ENCODE peak calls at places on chromosomes 2 and 18, in six cellular contexts. A is KBM-7, U is HFFc6, V is left ventricle myocardium inferior, S is HepG2, J is nucleus accumbens. Q is an unnamed sample.

GRCh38 chr2:179020156-179020750 is 29.7 kb downstream of the CCDC141 start:
- DNase-seq in V (no peak), A (peak; percentile 13), J (no peak), S (peak; percentile 44), U (no peak), Q (no peak)

GRCh38 chr2:67240507-67240906 is 156.6 kb upstream of the ETAA1 start:
- DNase-seq in S (no peak), A (no peak), V (no peak), U (peak; percentile 5), J (no peak), Q (no peak)

GRCh38 chr2:151928380-151928779 is 100.2 kb upstream of the ARL5A start:
- DNase-seq in J (no peak), A (no peak), U (no peak), V (no peak), S (peak; percentile 23), Q (no peak)

GRCh38 chr2:85864654-85865053 is 24.1 kb downstream of the ST3GAL5 start:
- DNase-seq in A (no peak), V (no peak), U (no peak), S (no peak), J (no peak), Q (no peak)

GRCh38 chr2:100730290-100730868 is 89.6 kb upstream of the NPAS2 start:
- DNase-seq in V (peak; percentile 61), U (peak; percentile 64), J (no peak), A (peak; percentile 47), S (peak; percentile 82), Q (peak; percentile 53)

GRCh38 chr2:44358498-44358897 is 2.8 kb downstream of the PREPL start:
- DNase-seq in J (no peak), A (peak; percentile 42), V (no peak), U (no peak), S (no peak), Q (peak; percentile 29)

GRCh38 chr2:106108351-106108750 is 85.8 kb downstream of the UXS1 start:
- DNase-seq in A (peak; percentile 11), U (peak; percentile 25), V (no peak), S (no peak), J (peak; percentile 23), Q (peak; percentile 24)

GRCh38 chr2:233620204-233620603 is 2.8 kb downstream of the UGT1A8 start:
- DNase-seq in U (no peak), A (no peak), V (no peak), S (no peak), J (no peak), Q (no peak)

GRCh38 chr2:239723486-239724193 is 301.5 kb downstream of the NDUFA10 start:
- DNase-seq in A (no peak), V (no peak), U (no peak), S (no peak), J (no peak), Q (no peak)

GRCh38 chr2:26442707-26443106 is 35.2 kb downstream of the OTOF start:
- DNase-seq in U (no peak), S (no peak), A (no peak), V (no peak), J (no peak), Q (no peak)

GRCh38 chr18:68942230-68942629 is 144.3 kb downstream of the CCDC102B start:
- DNase-seq in U (no peak), A (no peak), J (no peak), S (no peak), V (no peak), Q (no peak)

GRCh38 chr2:168030862-168031624 is 216.4 kb downstream of the STK39 start:
- DNase-seq in J (no peak), S (no peak), A (no peak), U (peak; percentile 63), V (no peak), Q (no peak)

GRCh38 chr2:226652388-226652787 is 147.2 kb downstream of the IRS1 start:
- DNase-seq in V (no peak), S (no peak), A (no peak), J (no peak), U (peak; percentile 90), Q (peak; percentile 59)

GRCh38 chr2:108640731-108641130 is 78.6 kb upstream of the RANBP2 start:
- DNase-seq in A (no peak), J (no peak), S (no peak), V (no peak), U (peak; percentile 87), Q (peak; percentile 54)

GRCh38 chr18:59437851-59438250 is 78.8 kb upstream of the LMAN1 start:
- DNase-seq in S (no peak), U (no peak), J (no peak), A (no peak), V (no peak), Q (no peak)

GRCh38 chr2:239369631-239370161 is 31.1 kb downstream of the HDAC4 start:
- DNase-seq in U (peak; percentile 66), J (no peak), S (no peak), A (peak; percentile 5), V (no peak), Q (no peak)

GRCh38 chr2:133581027-133581760 is 12.9 kb upstream of the NCKAP5 start:
- DNase-seq in A (no peak), J (no peak), S (no peak), V (no peak), U (no peak), Q (no peak)

GRCh38 chr2:240339411-240340360 is 95.8 kb upstream of the GPC1 start:
- DNase-seq in S (no peak), A (no peak), U (no peak), J (peak; percentile 88), V (no peak), Q (no peak)

GRCh38 chr2:54455584-54456525 is at the start of gene SPTBN1:
- DNase-seq in A (peak; percentile 45), S (peak; percentile 87), V (peak; percentile 94), J (peak; percentile 95), U (peak; percentile 71), Q (peak; percentile 85)

GRCh38 chr2:235088608-235089020 is 136.8 kb downstream of the SH3BP4 start:
- DNase-seq in U (no peak), V (no peak), S (peak; percentile 22), A (no peak), J (no peak), Q (no peak)

GRCh38 chr2:7567646-7568045 is 650.4 kb downstream of the RNF144A start:
- DNase-seq in S (no peak), U (no peak), A (no peak), J (no peak), V (no peak), Q (no peak)

GRCh38 chr2:21034156-21034971 is 9.5 kb downstream of the APOB start:
- DNase-seq in J (no peak), A (no peak), U (no peak), S (no peak), V (no peak), Q (no peak)

GRCh38 chr18:53153281-53153680 is 813.3 kb downstream of the DCC start:
- DNase-seq in A (peak; percentile 4), J (peak; percentile 3), V (no peak), U (no peak), S (peak; percentile 2), Q (no peak)

GRCh38 chr18:21450913-21451312 is 149.6 kb downstream of the ESCO1 start:
- DNase-seq in A (peak; percentile 17), S (no peak), V (no peak), J (no peak), U (no peak), Q (peak; percentile 10)

GRCh38 chr2:169041594-169041993 is 10.5 kb upstream of the ABCB11 start:
- DNase-seq in U (no peak), A (no peak), J (no peak), V (no peak), S (no peak), Q (no peak)

GRCh38 chr2:215556979-215557378 is 121.1 kb upstream of the FN1 start:
- DNase-seq in J (no peak), A (no peak), S (no peak), V (no peak), U (no peak), Q (no peak)

GRCh38 chr2:37887286-37887685 is 37.8 kb upstream of the RMDN2 start:
- DNase-seq in U (no peak), J (no peak), V (no peak), A (no peak), S (no peak), Q (no peak)

GRCh38 chr2:214465386-214466146 is 54.7 kb downstream of the VWC2L start:
- DNase-seq in U (peak; percentile 7), S (peak; percentile 13), A (no peak), V (peak; percentile 60), J (no peak), Q (peak; percentile 22)

GRCh38 chr2:42794271-42795046 is 2.1 kb upstream of the HAAO start:
- DNase-seq in J (no peak), V (no peak), U (peak; percentile 39), A (peak; percentile 67), S (peak; percentile 86), Q (no peak)